ENCODE peak calls at places on chromosomes 12 and 14, in ten cellular contexts. Y is Panc1, A is tibial artery, G is DND-41, S is A549, L is ascending aorta, Q is thoracic aorta, P is HFFc6, E is Peyer's patch, T is fibroblast of lung. X is an unnamed sample.

GRCh38 chr14:70052990-70053389 is 135.8 kb downstream of the SLC8A3 start:
- DNase-seq in S (no peak), P (no peak), T (peak; percentile 9), Q (no peak), Y (no peak), L (no peak), E (no peak), G (peak; percentile 56), A (no peak), X (no peak)

GRCh38 chr12:120181991-120182631 is 12.4 kb downstream of the GCN1 start:
- DNase-seq in Y (no peak), L (no peak), S (no peak), E (no peak), G (no peak), A (no peak), T (peak; percentile 78), Q (no peak), P (peak; percentile 40), X (no peak)

GRCh38 chr12:78530065-78530765 is 334.4 kb upstream of the SYT1 start:
- DNase-seq in S (no peak), E (no peak), G (no peak), Q (no peak), A (no peak), L (no peak), T (peak; percentile 83), Y (no peak), P (peak; percentile 0), X (no peak)

GRCh38 chr12:47017901-47018479 is 61.4 kb upstream of the PCED1B start:
- DNase-seq in Q (no peak), G (no peak), T (peak; percentile 71), Y (no peak), L (no peak), E (no peak), A (no peak), S (peak; percentile 22), P (peak; percentile 67), X (no peak)

GRCh38 chr12:34405286-34406227 is 383.3 kb downstream of the ALG10 start:
- DNase-seq in Y (no peak), P (no peak), G (no peak), E (peak; percentile 5), T (no peak), Q (no peak), A (peak; percentile 2), L (peak; percentile 40), S (no peak), X (peak; percentile 7)

GRCh38 chr14:38255408-38255672 is 553 bp downstream of the CLEC14A start:
- DNase-seq in Q (no peak), E (no peak), Y (no peak), T (no peak), G (no peak), A (no peak), S (no peak), L (no peak), P (no peak), X (peak; percentile 52)

GRCh38 chr12:123251403-123252076 is 18.3 kb downstream of the MTRFR start:
- DNase-seq in Y (no peak), Q (no peak), A (no peak), L (no peak), P (no peak), T (no peak), S (no peak), G (no peak), E (no peak), X (no peak)

GRCh38 chr12:115088328-115088994 is 404.5 kb upstream of the TBX3 start:
- DNase-seq in G (no peak), Y (no peak), Q (no peak), P (no peak), S (no peak), A (no peak), T (no peak), L (no peak), E (no peak), X (no peak)

GRCh38 chr12:89504560-89505346 is 19.8 kb downstream of the GALNT4 start:
- DNase-seq in E (no peak), Q (no peak), L (no peak), G (no peak), A (no peak), Y (no peak), T (peak; percentile 59), S (no peak), P (no peak), X (no peak)

GRCh38 chr14:36477266-36477665 is 42.8 kb downstream of the NKX2-1 start:
- DNase-seq in S (no peak), L (no peak), P (no peak), G (peak; percentile 9), Q (no peak), T (peak; percentile 19), E (no peak), Y (no peak), A (no peak), X (no peak)

GRCh38 chr12:42326466-42327226 is 679 bp downstream of the PPHLN1 start:
- DNase-seq in A (no peak), E (peak; percentile 20), Y (no peak), T (peak; percentile 84), P (peak; percentile 8), L (no peak), Q (no peak), G (peak; percentile 26), S (no peak), X (no peak)

GRCh38 chr12:24436667-24437066 is 487.2 kb upstream of the SOX5 start:
- DNase-seq in A (no peak), T (no peak), S (no peak), Y (no peak), L (no peak), G (no peak), P (no peak), E (no peak), Q (no peak), X (no peak)

GRCh38 chr12:65490193-65490592 is 211.7 kb downstream of the MSRB3 start:
- DNase-seq in T (peak; percentile 63), Y (no peak), E (no peak), Q (no peak), G (no peak), P (no peak), A (no peak), L (no peak), S (no peak), X (no peak)

GRCh38 chr14:93759781-93760307 is 28.4 kb downstream of the PRIMA1 start:
- DNase-seq in Y (no peak), P (no peak), L (peak; percentile 84), E (peak; percentile 17), A (peak; percentile 75), Q (peak; percentile 21), T (no peak), S (no peak), G (no peak), X (peak; percentile 84)

GRCh38 chr12:30694412-30694955 is 1.2 kb downstream of the IPO8 start:
- DNase-seq in T (no peak), P (no peak), Q (no peak), Y (no peak), A (no peak), L (no peak), G (no peak), E (no peak), S (no peak), X (no peak)

GRCh38 chr12:88383405-88383804 is 196.9 kb downstream of the KITLG start:
- DNase-seq in S (no peak), P (no peak), G (no peak), L (no peak), A (no peak), Y (no peak), Q (no peak), T (no peak), E (no peak), X (no peak)

GRCh38 chr12:6376079-6376941 is 947 bp upstream of the SCNN1A start:
- DNase-seq in S (peak; percentile 86), Y (no peak), T (peak; percentile 73), L (no peak), G (no peak), P (peak; percentile 10), E (no peak), Q (no peak), A (peak; percentile 70), X (no peak)

GRCh38 chr12:49750027-49750977 is 8.9 kb downstream of the TMBIM6 start:
- DNase-seq in P (peak; percentile 53), L (no peak), T (peak; percentile 55), Y (no peak), Q (no peak), E (no peak), A (no peak), S (no peak), G (peak; percentile 44), X (no peak)
- TF ChIP-seq CTCF in P (no peak), L (no peak), T (no peak), Y (peak; percentile 5), Q (no peak), E (no peak), A (no peak), S (no peak), G (peak; percentile 20), X (no peak)

GRCh38 chr14:22334275-22334577 is 254.8 kb downstream of the DAD1 start:
- DNase-seq in Q (no peak), P (no peak), G (no peak), T (no peak), L (no peak), E (no peak), Y (no peak), S (no peak), A (no peak), X (no peak)
- TF ChIP-seq CTCF in Q (no peak), P (no peak), G (no peak), T (no peak), L (no peak), E (no peak), Y (no peak), S (no peak), A (no peak), X (no peak)

GRCh38 chr14:47539065-47539464 is 136.3 kb downstream of the MDGA2 start:
- DNase-seq in G (no peak), Y (no peak), A (no peak), P (no peak), L (no peak), S (no peak), T (peak; percentile 3), E (no peak), Q (no peak), X (peak; percentile 16)
- TF ChIP-seq CTCF in G (peak; percentile 43), Y (peak; percentile 37), A (peak; percentile 8), P (no peak), L (no peak), S (peak; percentile 19), T (no peak), E (no peak), Q (no peak), X (no peak)

GRCh38 chr12:104958946-104959841 is 1.1 kb upstream of the SLC41A2 start:
- DNase-seq in Y (no peak), G (no peak), Q (no peak), P (peak; percentile 27), A (no peak), S (no peak), E (no peak), L (no peak), T (peak; percentile 61), X (no peak)

GRCh38 chr12:104957388-104958008 is 592 bp downstream of the SLC41A2 start:
- DNase-seq in A (peak; percentile 41), P (no peak), Q (no peak), S (peak; percentile 57), E (peak; percentile 47), L (peak; percentile 73), Y (no peak), T (no peak), G (no peak), X (no peak)

GRCh38 chr12:104960464-104960863 is 2.4 kb upstream of the SLC41A2 start:
- DNase-seq in Y (no peak), L (no peak), T (no peak), A (no peak), Q (no peak), G (no peak), S (no peak), P (no peak), E (no peak), X (no peak)

GRCh38 chr12:104956870-104957301 is 1.2 kb downstream of the SLC41A2 start:
- DNase-seq in Q (no peak), L (no peak), T (no peak), E (no peak), S (no peak), A (no peak), Y (no peak), G (no peak), P (no peak), X (no peak)

GRCh38 chr12:104958009-104958945 is at the start of gene SLC41A2:
- DNase-seq in Q (peak; percentile 87), S (peak; percentile 93), E (peak; percentile 85), G (peak; percentile 73), Y (peak; percentile 60), L (peak; percentile 94), T (peak; percentile 96), P (peak; percentile 92), A (peak; percentile 90), X (peak; percentile 82)
- TF ChIP-seq CTCF in Q (no peak), S (no peak), E (peak; percentile 53), G (peak; percentile 40), Y (peak; percentile 72), L (peak; percentile 11), T (peak; percentile 1), P (peak; percentile 37), A (peak; percentile 68), X (peak; percentile 53)

X was measured in glutamatergic neuron.